ENCODE peak calls at places on chromosome 11, in six cellular contexts. U is frontal cortex, E is D341Med, D is lung, J is amygdala, S is body of pancreas. R is an unnamed sample.

GRCh38 chr11:9313648-9314290 is 624 bp downstream of the TMEM41B start:
- DNase-seq in U (peak), E (peak), D (no peak), J (no peak), S (peak), R (no peak)

GRCh38 chr11:66856496-66857233 is at the start of gene LRFN4:
- DNase-seq in U (peak), E (peak), D (no peak), J (peak), S (no peak), R (no peak)

GRCh38 chr11:24233041-24233440 is 263.8 kb upstream of the LUZP2 start:
- DNase-seq in U (no peak), E (no peak), D (no peak), J (no peak), S (no peak), R (no peak)

GRCh38 chr11:7892059-7892699 is 38.9 kb downstream of the OR10A6 start:
- DNase-seq in U (no peak), E (no peak), D (no peak), J (no peak), S (no peak), R (no peak)

GRCh38 chr11:19903620-19904069 is 191.0 kb downstream of the NAV2 start:
- DNase-seq in U (peak), E (peak), D (peak), J (peak), S (peak), R (no peak)

GRCh38 chr11:9851366-9851765 is 187.5 kb downstream of the SWAP70 start:
- DNase-seq in U (no peak), E (no peak), D (no peak), J (no peak), S (no peak), R (no peak)

GRCh38 chr11:118608268-118609214 is 1.1 kb downstream of the PHLDB1 start:
- DNase-seq in U (peak), E (peak), D (no peak), J (peak), S (peak), R (no peak)

GRCh38 chr11:74929431-74930363 is 19.2 kb downstream of the XRRA1 start:
- DNase-seq in U (peak), E (peak), D (peak), J (peak), S (peak), R (no peak)

GRCh38 chr11:122197055-122197987 is 81.3 kb upstream of the BLID start:
- DNase-seq in U (no peak), E (no peak), D (no peak), J (no peak), S (no peak), R (no peak)

GRCh38 chr11:75339685-75340409 is 11.6 kb downstream of the ARRB1 start:
- DNase-seq in U (no peak), E (no peak), D (no peak), J (no peak), S (no peak), R (no peak)

GRCh38 chr11:70618471-70619101 is 220.3 kb downstream of the CTTN start:
- DNase-seq in U (no peak), E (no peak), D (no peak), J (no peak), S (peak), R (no peak)

GRCh38 chr11:46006418-46007070 is 84.1 kb downstream of the LARGE2 start:
- DNase-seq in U (peak), E (peak), D (no peak), J (no peak), S (peak), R (no peak)

GRCh38 chr11:1641096-1641495 is 11.5 kb downstream of the KRTAP5-5 start:
- DNase-seq in U (no peak), E (no peak), D (no peak), J (no peak), S (no peak), R (no peak)

GRCh38 chr11:61707574-61707973 is 27.4 kb downstream of the DAGLA start:
- DNase-seq in U (no peak), E (no peak), D (no peak), J (no peak), S (no peak), R (no peak)

GRCh38 chr11:113106507-113106906 is 145.3 kb downstream of the NCAM1 start:
- DNase-seq in U (no peak), E (no peak), D (no peak), J (no peak), S (no peak), R (no peak)

GRCh38 chr11:72308226-72309073 is 64.5 kb upstream of the PHOX2A start:
- DNase-seq in U (no peak), E (peak), D (no peak), J (no peak), S (peak), R (no peak)

GRCh38 chr11:126413843-126414405 is 58.4 kb downstream of the ST3GAL4 start:
- DNase-seq in U (no peak), E (no peak), D (no peak), J (no peak), S (no peak), R (no peak)

GRCh38 chr11:73267122-73267846 is 4.9 kb upstream of the P2RY6 start:
- DNase-seq in U (no peak), E (no peak), D (peak), J (no peak), S (no peak), R (peak)

GRCh38 chr11:120546312-120547205 is 35.0 kb downstream of the GRIK4 start:
- DNase-seq in U (no peak), E (no peak), D (peak), J (no peak), S (peak), R (no peak)

GRCh38 chr11:503179-503981 is 3.7 kb downstream of the RNH1 start:
- DNase-seq in U (peak), E (no peak), D (peak), J (peak), S (no peak), R (no peak)

GRCh38 chr11:76193219-76193618 is 13.1 kb downstream of the WNT11 start:
- DNase-seq in U (no peak), E (no peak), D (no peak), J (no peak), S (no peak), R (no peak)

GRCh38 chr11:87971354-87971753 is 203.9 kb downstream of the RAB38 start:
- DNase-seq in U (no peak), E (no peak), D (no peak), J (no peak), S (no peak), R (no peak)

GRCh38 chr11:36997656-36998055 is 399.6 kb upstream of the RAG2 start:
- DNase-seq in U (no peak), E (no peak), D (no peak), J (no peak), S (no peak), R (no peak)

GRCh38 chr11:65411681-65412070 is 10.9 kb upstream of the NEAT1 start:
- DNase-seq in U (no peak), E (no peak), D (no peak), J (no peak), S (no peak), R (no peak)

GRCh38 chr11:23555085-23555484 is 694.8 kb upstream of the CCDC179 start:
- DNase-seq in U (no peak), E (no peak), D (no peak), J (no peak), S (no peak), R (no peak)

GRCh38 chr11:7604331-7604973 is 68.8 kb downstream of the CYB5R2 start:
- DNase-seq in U (no peak), E (no peak), D (no peak), J (no peak), S (no peak), R (no peak)

GRCh38 chr11:108813086-108813485 is 148.2 kb downstream of the DDX10 start:
- DNase-seq in U (no peak), E (no peak), D (no peak), J (no peak), S (no peak), R (no peak)

GRCh38 chr11:96642584-96642983 is 252.8 kb downstream of the JRKL start:
- DNase-seq in U (no peak), E (no peak), D (no peak), J (no peak), S (no peak), R (no peak)

GRCh38 chr11:117600261-117600783 is 196.7 kb downstream of the DSCAML1 start:
- DNase-seq in U (peak), E (peak), D (no peak), J (peak), S (no peak), R (no peak)